ENCODE peak calls at places on chromosomes 3 and 15, in nine cellular contexts. R, O, Z, K, X, L, V, W and C are unnamed samples. For H3K9me2 and H3K36me3, the result is how much of the 10 kb centered on the place peaks cover.

GRCh38 chr3:138081371-138082084 is 33.9 kb downstream of the DZIP1L start:
- DNase-seq in R (no peak), O (peak), Z (no peak), K (no peak), X (no peak), L (no peak), V (no peak), W (no peak), C (no peak)

GRCh38 chr15:23532019-23532418 is 33.5 kb upstream of the MKRN3 start:
- DNase-seq in R (peak), O (peak), Z (peak), K (no peak), X (no peak), L (no peak), V (no peak), W (no peak), C (peak)

GRCh38 chr3:190401943-190402342 is 14.0 kb downstream of the CLDN16 start:
- DNase-seq in R (no peak), O (no peak), Z (no peak), K (no peak), X (no peak), L (no peak), V (no peak), W (no peak), C (no peak)

GRCh38 chr15:81297580-81298575 is 26.1 kb downstream of the STARD5 start:
- DNase-seq in R (peak), O (no peak), Z (no peak), K (no peak), X (no peak), L (no peak), V (no peak), W (no peak), C (no peak)

GRCh38 chr3:160644491-160644890 is 32.5 kb upstream of the ARL14 start:
- DNase-seq in R (no peak), O (no peak), Z (no peak), K (no peak), X (no peak), L (no peak), V (no peak), W (no peak), C (no peak)

GRCh38 chr15:43514241-43515057 is 3.0 kb upstream of the MAP1A start:
- DNase-seq in R (peak), O (peak), Z (no peak), K (no peak), X (peak), L (peak), V (peak), W (peak), C (peak)

GRCh38 chr3:111859061-111859973 is at the start of gene PHLDB2:
- DNase-seq in R (peak), O (peak), Z (peak), K (no peak), X (peak), L (peak), V (no peak), W (peak), C (peak)

GRCh38 chr3:161371441-161372320 is at the start of gene SPTSSB:
- DNase-seq in R (peak), O (peak), Z (peak), K (peak), X (peak), L (no peak), V (no peak), W (peak), C (peak)

GRCh38 chr3:50322386-50323091 is at the start of gene HYAL2:
- DNase-seq in R (no peak), O (no peak), Z (no peak), K (no peak), X (peak), L (no peak), V (no peak), W (no peak), C (no peak)

GRCh38 chr3:178947738-178948137 is 123.9 kb downstream of the ZMAT3 start:
- DNase-seq in R (no peak), O (no peak), Z (no peak), K (no peak), X (peak), L (no peak), V (no peak), W (peak), C (no peak)

GRCh38 chr15:72616491-72617210 is 37.8 kb upstream of the GOLGA6B start:
- DNase-seq in R (no peak), O (no peak), Z (no peak), K (no peak), X (peak), L (no peak), V (peak), W (no peak), C (no peak)

GRCh38 chr3:141500397-141500796 is 13.6 kb downstream of the RASA2 start:
- DNase-seq in R (no peak), O (no peak), Z (no peak), K (no peak), X (no peak), L (no peak), V (no peak), W (no peak), C (no peak)

GRCh38 chr3:11118181-11118682 is 36.1 kb upstream of the HRH1 start:
- DNase-seq in R (no peak), O (peak), Z (no peak), K (no peak), X (no peak), L (no peak), V (no peak), W (no peak), C (no peak)

GRCh38 chr3:121542924-121543323 is 2.9 kb downstream of the POLQ start:
- DNase-seq in R (no peak), O (peak), Z (no peak), K (no peak), X (no peak), L (no peak), V (no peak), W (no peak), C (no peak)

GRCh38 chr15:77998592-77998991 is 78.9 kb downstream of the TBC1D2B start:
- DNase-seq in R (no peak), O (no peak), Z (no peak), K (no peak), X (no peak), L (no peak), V (no peak), W (no peak), C (no peak)

GRCh38 chr3:75295013-75295412 is 369.1 kb upstream of the FRG2C start:
- DNase-seq in R (no peak), O (no peak), Z (no peak), K (no peak), X (no peak), L (no peak), V (no peak), W (no peak), C (no peak)

GRCh38 chr3:9778102-9778501 is 8.4 kb upstream of the CAMK1 start:
- DNase-seq in R (peak), O (peak), Z (no peak), K (no peak), X (no peak), L (no peak), V (no peak), W (no peak), C (no peak)

GRCh38 chr15:90836296-90836871 is 32.0 kb upstream of the FURIN start:
- DNase-seq in R (peak), O (peak), Z (no peak), K (no peak), X (no peak), L (no peak), V (no peak), W (no peak), C (peak)

GRCh38 chr3:76267991-76268390 is 482.6 kb upstream of the ZNF717 start:
- DNase-seq in R (no peak), O (no peak), Z (no peak), K (no peak), X (no peak), L (no peak), V (no peak), W (no peak), C (no peak)

GRCh38 chr15:67114846-67115521 is 49.6 kb downstream of the SMAD3 start:
- DNase-seq in R (peak), O (peak), Z (peak), K (no peak), X (no peak), L (no peak), V (no peak), W (no peak), C (no peak)

GRCh38 chr3:31885235-31885634 is 95.8 kb downstream of the OSBPL10 start:
- DNase-seq in R (no peak), O (no peak), Z (no peak), K (no peak), X (no peak), L (no peak), V (no peak), W (no peak), C (no peak)

GRCh38 chr3:70580021-70580420 is 267.6 kb upstream of the MDFIC2 start:
- DNase-seq in R (no peak), O (no peak), Z (no peak), K (no peak), X (no peak), L (no peak), V (no peak), W (no peak), C (no peak)

GRCh38 chr3:8603115-8603710 is 41.4 kb downstream of the SSUH2 start:
- DNase-seq in R (no peak), O (no peak), Z (no peak), K (no peak), X (no peak), L (no peak), V (no peak), W (no peak), C (no peak)

GRCh38 chr3:59709702-59710555 is 660.1 kb upstream of the CFAP20DC start:
- DNase-seq in R (no peak), O (no peak), Z (no peak), K (no peak), X (no peak), L (no peak), V (no peak), W (peak), C (no peak)

GRCh38 chr3:113532698-113533533 is 561 bp downstream of the SIDT1 start:
- DNase-seq in R (peak), O (peak), Z (no peak), K (no peak), X (peak), L (peak), V (peak), W (peak), C (peak)

GRCh38 chr3:31776016-31776415 is 205.0 kb downstream of the OSBPL10 start:
- DNase-seq in R (no peak), O (peak), Z (no peak), K (no peak), X (no peak), L (no peak), V (no peak), W (no peak), C (no peak)

GRCh38 chr3:152291649-152292066 is 22.9 kb downstream of the MBNL1 start:
- DNase-seq in R (no peak), O (no peak), Z (no peak), K (no peak), X (no peak), L (no peak), V (no peak), W (no peak), C (no peak)
- H3K4me2 ChIP-seq in R (no peak), O (peak), Z (no peak), K (no peak), X (no peak), L (peak), V (peak), W (no peak), C (no peak)

GRCh38 chr3:147210676-147211075 is 195.7 kb downstream of the ZIC4 start:
- DNase-seq in R (no peak), O (no peak), Z (no peak), K (no peak), X (no peak), L (no peak), V (no peak), W (no peak), C (no peak)
- H3K9me2 ChIP-seq in R (under half), O (under half), Z (under half), K (under half), X (under half), L (under half), V (under half), W (under half), C (under half)

DNA sequence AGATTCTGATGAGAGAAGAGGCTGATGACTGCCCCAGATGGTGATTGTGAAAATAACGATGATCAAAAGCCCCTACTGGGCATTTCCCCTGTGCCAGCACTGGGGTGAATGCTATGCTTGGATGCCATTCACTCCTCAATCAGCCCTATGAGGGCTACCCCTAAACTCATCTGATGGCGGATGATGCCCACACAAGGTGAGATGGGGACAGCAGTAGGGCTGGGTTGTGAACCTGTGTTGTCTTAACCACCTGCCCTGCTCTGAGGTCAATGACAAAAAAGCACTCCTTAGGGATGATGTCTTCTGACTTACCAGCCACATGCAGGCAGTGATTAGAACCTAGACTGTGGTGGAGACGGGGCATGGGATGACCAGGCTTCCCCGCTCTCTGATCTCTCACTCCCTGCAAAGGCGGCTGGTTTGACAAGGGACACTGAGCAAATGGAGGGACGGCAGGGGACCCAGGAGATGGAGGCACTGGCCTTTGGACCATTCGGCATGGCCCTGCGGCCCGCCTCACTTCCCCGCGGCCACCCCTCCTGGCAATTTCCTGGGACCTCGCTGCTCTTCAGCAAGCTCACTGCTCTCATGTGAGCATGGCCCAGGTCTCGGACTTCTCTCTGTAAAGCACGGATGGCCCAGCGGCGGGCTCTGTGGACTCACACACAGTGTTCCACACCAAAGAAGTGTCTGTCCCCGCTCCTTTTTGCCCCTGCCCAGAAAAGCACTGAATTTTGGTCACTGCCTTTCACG is 251.4 kb upstream of the LYSMD4 start:
- DNase-seq in R (no peak), O (no peak), Z (no peak), K (no peak), X (no peak), L (no peak), V (no peak), W (no peak), C (no peak)
- H3K36me3 ChIP-seq in R (under half), O (under half), Z (under half), K (under half), X (under half), L (under half), V (under half), W (under half), C (under half)

GRCh38 chr15:83308671-83309070 is 24.2 kb upstream of the BNC1 start:
- DNase-seq in R (no peak), O (no peak), Z (no peak), K (no peak), X (no peak), L (no peak), V (no peak), W (no peak), C (no peak)

GRCh38 chr15:83306561-83306960 is 22.1 kb upstream of the BNC1 start:
- DNase-seq in R (peak), O (no peak), Z (peak), K (no peak), X (no peak), L (no peak), V (no peak), W (no peak), C (no peak)

GRCh38 chr15:83310521-83311456 is 26.3 kb upstream of the BNC1 start:
- DNase-seq in R (peak), O (no peak), Z (peak), K (no peak), X (peak), L (no peak), V (no peak), W (peak), C (no peak)

GRCh38 chr15:83312046-83312445 is 27.6 kb upstream of the BNC1 start:
- DNase-seq in R (peak), O (no peak), Z (peak), K (no peak), X (no peak), L (no peak), V (no peak), W (no peak), C (no peak)
- H3K4me2 ChIP-seq in R (no peak), O (no peak), Z (peak), K (no peak), X (no peak), L (no peak), V (no peak), W (no peak), C (no peak)

DNA sequence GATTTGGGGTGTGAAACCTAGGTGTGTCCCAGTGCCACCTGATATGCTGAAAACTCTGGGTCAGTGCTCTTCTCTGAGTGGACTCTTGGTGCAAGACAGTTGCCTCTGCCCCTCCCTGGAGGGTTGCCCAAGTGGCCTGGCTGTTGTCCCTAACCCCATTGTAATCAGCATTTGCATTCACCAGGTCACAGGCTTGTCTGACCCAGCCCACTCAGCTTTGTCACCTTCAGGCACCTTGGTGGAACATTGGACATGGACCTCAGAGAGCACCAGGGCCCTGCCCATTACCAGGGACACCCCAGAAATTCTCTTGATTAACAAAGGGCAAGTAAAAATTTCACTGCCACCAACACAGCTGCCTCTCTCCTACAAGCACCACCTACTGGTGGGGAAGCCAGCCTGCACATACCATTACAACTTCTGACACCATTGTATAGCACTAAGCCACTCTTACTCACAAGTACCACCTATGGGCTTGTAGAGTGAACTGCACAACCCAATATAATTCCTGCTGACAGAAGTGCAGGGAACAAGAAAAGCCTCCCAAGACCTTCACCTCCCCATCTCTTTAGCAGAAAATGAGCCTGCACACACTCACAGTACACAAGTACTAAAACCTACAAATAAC is 324.6 kb downstream of the EPHA6 start:
- DNase-seq in R (peak), O (no peak), Z (no peak), K (no peak), X (peak), L (peak), V (peak), W (peak), C (no peak)
- H3K9me2 ChIP-seq in R (under half), O (under half), Z (under half), K (under half), X (under half), L (under half), V (under half), W (under half), C (under half)

DNA sequence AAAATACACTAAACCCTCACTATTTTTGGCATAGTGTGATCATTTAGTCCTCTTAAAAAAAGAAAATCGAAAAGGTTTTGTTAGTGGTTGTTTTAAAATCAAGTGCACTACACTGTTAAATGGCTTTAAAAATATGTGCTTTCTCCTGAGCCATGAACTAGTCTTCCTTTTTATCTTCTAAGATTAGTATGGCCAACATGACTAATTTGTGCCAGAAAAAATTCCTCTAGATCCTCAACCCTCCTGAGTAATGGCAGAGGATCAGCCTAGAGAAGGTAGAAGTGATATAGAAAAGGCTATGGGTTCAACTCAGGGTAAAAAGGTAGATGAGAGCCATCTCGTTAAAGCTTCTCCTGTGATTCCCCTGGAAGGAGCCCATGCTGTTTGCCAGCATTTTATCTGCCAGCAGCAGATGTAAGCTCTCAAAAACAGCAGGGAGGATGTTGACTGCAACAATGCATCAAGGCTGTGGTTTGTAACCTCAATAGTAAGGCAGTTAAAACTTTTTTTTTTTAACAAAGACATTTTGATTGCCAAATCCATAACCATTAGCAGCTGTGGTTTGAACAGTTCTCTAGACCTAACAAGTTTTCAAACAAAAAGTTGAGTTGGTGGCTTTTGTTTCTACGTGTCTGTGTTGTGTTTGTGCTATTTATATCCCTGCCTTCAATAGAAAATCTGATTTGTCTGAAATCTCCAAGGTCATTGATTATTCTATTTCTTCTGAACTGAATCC is 30.2 kb upstream of the ZNF609 start:
- DNase-seq in R (no peak), O (peak), Z (no peak), K (no peak), X (peak), L (no peak), V (no peak), W (peak), C (peak)
- H3K36me3 ChIP-seq in R (under half), O (under half), Z (under half), K (under half), X (under half), L (under half), V (under half), W (under half), C (under half)

GRCh38 chr3:103195201-103195600 is 760.4 kb downstream of the ZPLD1 start:
- DNase-seq in R (peak), O (no peak), Z (no peak), K (no peak), X (no peak), L (no peak), V (no peak), W (no peak), C (peak)
- H3K4me2 ChIP-seq in R (no peak), O (no peak), Z (no peak), K (no peak), X (no peak), L (no peak), V (no peak), W (no peak), C (no peak)

GRCh38 chr15:83710452-83710851 is 56.5 kb downstream of the ADAMTSL3 start:
- DNase-seq in R (peak), O (no peak), Z (no peak), K (no peak), X (no peak), L (no peak), V (no peak), W (no peak), C (no peak)

GRCh38 chr15:83709813-83710212 is 55.9 kb downstream of the ADAMTSL3 start:
- DNase-seq in R (no peak), O (no peak), Z (no peak), K (no peak), X (no peak), L (no peak), V (no peak), W (no peak), C (no peak)

GRCh38 chr15:83714888-83715287 is 61.0 kb downstream of the ADAMTSL3 start:
- DNase-seq in R (peak), O (no peak), Z (no peak), K (no peak), X (no peak), L (no peak), V (no peak), W (no peak), C (no peak)

GRCh38 chr15:83716605-83717004 is 62.7 kb downstream of the ADAMTSL3 start:
- DNase-seq in R (no peak), O (no peak), Z (no peak), K (no peak), X (no peak), L (no peak), V (no peak), W (no peak), C (no peak)

GRCh38 chr15:83713242-83713641 is 59.3 kb downstream of the ADAMTSL3 start:
- DNase-seq in R (no peak), O (no peak), Z (no peak), K (no peak), X (no peak), L (no peak), V (no peak), W (no peak), C (no peak)
- H3K9me2 ChIP-seq in R (under half), O (under half), Z (under half), K (under half), X (under half), L (under half), V (under half), W (under half), C (under half)